ENCODE peak calls at places on chromosomes 3 and 15, in four cellular contexts. Z is HTR-8/SVneo, B is dermis microvascular lymphatic vessel endothelial cell, C is ACHN. U is an unnamed sample.

GRCh38 chr15:61087601-61088000 is 141.5 kb downstream of the RORA start:
- DNase-seq in Z (no peak), B (no peak), C (no peak), U (no peak)

GRCh38 chr3:65878831-65879230 is 159.9 kb downstream of the MAGI1 start:
- DNase-seq in Z (no peak), B (no peak), C (no peak), U (no peak)

GRCh38 chr15:85879334-85880163 is 84.8 kb upstream of the KLHL25 start:
- DNase-seq in Z (no peak), B (no peak), C (no peak), U (no peak)

GRCh38 chr15:66827039-66827697 is 125.1 kb downstream of the SMAD6 start:
- DNase-seq in Z (no peak), B (no peak), C (no peak), U (no peak)

GRCh38 chr3:116135462-116135861 is 309.8 kb downstream of the LSAMP start:
- DNase-seq in Z (no peak), B (no peak), C (no peak), U (no peak)

GRCh38 chr3:65597225-65597951 is 441.3 kb downstream of the MAGI1 start:
- DNase-seq in Z (no peak), B (no peak), C (no peak), U (no peak)

GRCh38 chr3:29067014-29067413 is 213.9 kb upstream of the RBMS3 start:
- DNase-seq in Z (no peak), B (no peak), C (peak), U (no peak)

GRCh38 chr3:154427685-154428291 is 2.2 kb downstream of the GPR149 start:
- DNase-seq in Z (no peak), B (no peak), C (no peak), U (no peak)

GRCh38 chr3:69688400-69688799 is 50.9 kb upstream of the MITF start:
- DNase-seq in Z (no peak), B (no peak), C (no peak), U (no peak)

GRCh38 chr3:25971736-25972135 is 181.8 kb downstream of the OXSM start:
- DNase-seq in Z (no peak), B (no peak), C (no peak), U (no peak)

GRCh38 chr15:29323557-29323956 is 53.9 kb upstream of the NSMCE3 start:
- DNase-seq in Z (no peak), B (no peak), C (no peak), U (no peak)

GRCh38 chr3:170753421-170754344 is 116.3 kb downstream of the RPL22L1 start:
- DNase-seq in Z (no peak), B (no peak), C (no peak), U (no peak)

GRCh38 chr15:88995449-88995848 is 82.3 kb upstream of the MFGE8 start:
- DNase-seq in Z (no peak), B (no peak), C (no peak), U (no peak)

GRCh38 chr15:88745696-88746095 is 57.5 kb upstream of the ACAN start:
- DNase-seq in Z (peak), B (no peak), C (peak), U (no peak)

U was measured in glomerular endothelial cell.